ENCODE peak calls at places on chromosomes 12 and 14, in six cellular contexts. L is HepG2, T is SK-N-SH, P is IMR-90, X is GM12878, J is K562. E is an unnamed sample.

GRCh38 chr14:104841730-104842129 is 23.3 kb upstream of the CEP170B start:
- DNase-seq in L (no peak), T (no peak), P (no peak), X (no peak), J (no peak), E (no peak)

GRCh38 chr14:55698051-55698450 is 118.0 kb downstream of the KTN1 start:
- DNase-seq in L (no peak), T (no peak), P (no peak), X (no peak), J (no peak), E (peak; percentile 8)

GRCh38 chr14:94119071-94119470 is 8.5 kb downstream of the IFI27 start:
- DNase-seq in L (no peak), T (no peak), P (no peak), X (no peak), J (no peak), E (no peak)

GRCh38 chr14:45426685-45427282 is 173.8 kb upstream of the MIS18BP1 start:
- DNase-seq in L (peak; percentile 49), T (peak; percentile 10), P (peak; percentile 34), X (peak; percentile 4), J (peak; percentile 16), E (peak; percentile 57)

GRCh38 chr12:62720661-62721330 is 214.2 kb downstream of the PPM1H start:
- DNase-seq in L (no peak), T (no peak), P (peak; percentile 83), X (no peak), J (no peak), E (no peak)

GRCh38 chr14:57871487-57872080 is 5.7 kb upstream of the SLC35F4 start:
- DNase-seq in L (peak; percentile 26), T (peak; percentile 28), P (peak; percentile 28), X (peak; percentile 2), J (peak; percentile 26), E (peak; percentile 21)

GRCh38 chr12:112294793-112295192 is 87.4 kb downstream of the HECTD4 start:
- DNase-seq in L (peak; percentile 18), T (no peak), P (peak; percentile 51), X (no peak), J (peak; percentile 29), E (no peak)

GRCh38 chr12:77324763-77325468 is 259.5 kb upstream of the E2F7 start:
- DNase-seq in L (peak; percentile 33), T (peak; percentile 87), P (peak; percentile 61), X (no peak), J (peak; percentile 61), E (peak; percentile 68)

GRCh38 chr14:51386983-51387730 is 147.1 kb downstream of the TMX1 start:
- DNase-seq in L (no peak), T (no peak), P (no peak), X (no peak), J (no peak), E (no peak)

GRCh38 chr12:93514853-93515252 is 47.5 kb downstream of the MRPL42 start:
- DNase-seq in L (no peak), T (no peak), P (peak; percentile 91), X (no peak), J (no peak), E (no peak)

GRCh38 chr12:93050026-93050747 is 121.1 kb upstream of the EEA1 start:
- DNase-seq in L (no peak), T (no peak), P (peak; percentile 63), X (no peak), J (no peak), E (no peak)

GRCh38 chr14:101200008-101200649 is 296.6 kb upstream of the RTL1 start:
- DNase-seq in L (no peak), T (peak; percentile 6), P (no peak), X (no peak), J (no peak), E (no peak)

GRCh38 chr12:81181701-81182100 is 103.8 kb downstream of the ACSS3 start:
- DNase-seq in L (no peak), T (no peak), P (no peak), X (no peak), J (no peak), E (no peak)

GRCh38 chr12:70758494-70758845 is 121.2 kb upstream of the PTPRB start:
- DNase-seq in L (no peak), T (no peak), P (no peak), X (no peak), J (no peak), E (no peak)

GRCh38 chr12:70251226-70251625 is 8.0 kb downstream of the CNOT2 start:
- DNase-seq in L (no peak), T (no peak), P (no peak), X (no peak), J (peak; percentile 28), E (no peak)

GRCh38 chr12:74365178-74365964 is 172.3 kb upstream of the ATXN7L3B start:
- DNase-seq in L (peak; percentile 21), T (peak; percentile 26), P (peak; percentile 33), X (no peak), J (peak; percentile 61), E (peak; percentile 54)

GRCh38 chr12:74747305-74747704 is 209.7 kb downstream of the ATXN7L3B start:
- DNase-seq in L (no peak), T (no peak), P (peak; percentile 16), X (no peak), J (no peak), E (no peak)

GRCh38 chr14:30507209-30507608 is 51.7 kb upstream of the G2E3 start:
- DNase-seq in L (no peak), T (no peak), P (no peak), X (no peak), J (no peak), E (no peak)

GRCh38 chr14:74737753-74738325 is 24.9 kb downstream of the FCF1 start:
- DNase-seq in L (no peak), T (no peak), P (peak; percentile 50), X (no peak), J (no peak), E (no peak)

GRCh38 chr12:15540469-15540872 is 218.2 kb downstream of the PTPRO start:
- DNase-seq in L (no peak), T (no peak), P (peak; percentile 78), X (no peak), J (no peak), E (no peak)

GRCh38 chr12:119308743-119309456 is 25.6 kb upstream of the CCDC60 start:
- DNase-seq in L (no peak), T (no peak), P (no peak), X (no peak), J (no peak), E (no peak)

GRCh38 chr12:124480469-124481256 is 86.7 kb downstream of the NCOR2 start:
- DNase-seq in L (peak; percentile 71), T (peak; percentile 85), P (peak; percentile 47), X (peak; percentile 84), J (peak; percentile 36), E (peak; percentile 60)

GRCh38 chr12:32756476-32757158 is 920 bp upstream of the YARS2 start:
- DNase-seq in L (no peak), T (peak; percentile 5), P (no peak), X (no peak), J (no peak), E (no peak)

GRCh38 chr12:102300824-102301461 is 103.3 kb upstream of the PMCH start:
- DNase-seq in L (peak; percentile 49), T (peak; percentile 8), P (peak; percentile 73), X (peak; percentile 61), J (peak; percentile 71), E (peak; percentile 12)

DNA sequence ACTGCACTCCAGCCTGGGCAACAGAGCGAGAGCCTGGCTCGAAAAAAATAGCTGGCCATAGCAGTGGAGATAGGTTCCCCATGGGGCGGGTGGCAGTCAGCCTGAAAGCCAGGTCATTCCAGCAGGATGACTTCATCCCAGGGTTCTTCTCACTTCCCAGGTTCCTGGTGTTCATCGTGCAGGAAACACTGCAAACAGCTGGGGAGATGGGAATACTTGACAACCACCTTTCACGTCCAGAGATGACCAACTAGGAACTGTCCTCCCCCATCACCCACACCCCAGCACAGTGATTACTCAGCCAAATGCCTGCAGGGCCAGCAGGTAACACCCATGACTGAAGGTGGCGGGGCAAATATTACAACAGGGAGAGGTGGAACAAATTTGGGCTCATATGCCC is 1.7 kb downstream of the VSIG10 start:
- DNase-seq in L (peak; percentile 39), T (no peak), P (peak; percentile 8), X (no peak), J (no peak), E (peak; percentile 43)
- TF ChIP-seq SMC3 in L (no peak), T (no peak), P (no peak), X (no peak), J (no peak), E (no peak)

DNA sequence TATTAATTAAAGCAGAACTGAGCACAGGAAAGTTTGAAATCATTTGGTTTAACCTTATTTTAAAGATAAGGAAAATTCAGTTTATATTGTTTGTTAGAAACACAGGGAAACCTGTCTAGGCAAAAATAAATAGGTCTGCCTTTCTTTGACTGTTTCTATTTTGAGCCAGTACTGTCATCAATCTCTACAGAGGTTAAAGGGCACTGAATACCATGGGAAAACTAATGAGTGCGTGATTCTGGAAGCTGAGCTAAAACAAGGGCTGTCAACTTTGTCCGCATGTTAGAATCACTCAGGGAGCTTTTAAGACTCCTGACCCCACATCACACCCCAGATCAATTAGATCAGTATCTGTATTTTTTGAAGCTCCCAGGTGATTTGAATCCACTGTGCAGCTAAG is 38.8 kb downstream of the NOPCHAP1 start:
- DNase-seq in L (no peak), T (no peak), P (no peak), X (no peak), J (no peak), E (no peak)
- TF ChIP-seq SMC3 in L (no peak), T (no peak), P (no peak), X (no peak), J (no peak), E (no peak)

GRCh38 chr12:534216-534615 is 74.5 kb downstream of the B4GALNT3 start:
- DNase-seq in L (no peak), T (no peak), P (no peak), X (no peak), J (no peak), E (no peak)

GRCh38 chr12:533718-534117 is 74.0 kb downstream of the B4GALNT3 start:
- DNase-seq in L (no peak), T (no peak), P (no peak), X (no peak), J (no peak), E (no peak)

GRCh38 chr12:531951-532585 is 72.3 kb downstream of the B4GALNT3 start:
- DNase-seq in L (no peak), T (no peak), P (no peak), X (no peak), J (no peak), E (no peak)

GRCh38 chr12:530871-531270 is 71.1 kb downstream of the B4GALNT3 start:
- DNase-seq in L (no peak), T (no peak), P (no peak), X (no peak), J (no peak), E (no peak)

DNA sequence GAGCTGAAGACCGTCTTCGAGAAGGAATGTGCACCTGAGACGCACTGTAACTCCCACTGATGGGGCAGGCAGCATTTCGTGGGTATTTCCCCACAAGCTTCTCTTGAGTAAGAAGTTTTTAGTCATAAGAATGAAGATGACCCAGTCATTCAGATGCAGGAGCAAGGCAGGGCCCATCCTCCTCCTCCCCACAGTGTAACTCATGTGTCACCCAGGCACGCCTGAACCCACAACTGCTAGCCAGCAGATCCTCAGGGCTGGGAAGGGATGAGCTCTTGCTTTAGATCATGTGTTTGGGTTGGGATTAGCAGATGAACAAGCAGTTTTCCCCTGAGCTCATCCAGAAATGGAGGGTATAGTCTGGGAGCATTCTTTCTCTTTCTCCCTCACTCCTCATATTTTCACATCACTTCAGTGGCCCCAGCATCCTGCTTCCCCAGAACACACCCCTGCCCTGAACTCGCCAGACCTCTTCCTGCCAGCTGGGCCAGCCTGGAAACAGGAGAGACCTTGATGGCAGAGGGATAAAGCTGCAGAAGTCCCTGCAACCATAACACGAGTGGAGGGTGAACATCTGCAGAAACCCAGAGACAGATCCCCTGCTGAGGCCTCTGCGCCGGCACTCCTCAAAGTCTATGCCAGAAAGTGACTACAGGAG is 73.3 kb downstream of the B4GALNT3 start:
- DNase-seq in L (no peak), T (no peak), P (peak; percentile 64), X (no peak), J (no peak), E (no peak)
- TF ChIP-seq SMC3 in L (no peak), T (no peak), P (no peak), X (no peak), J (no peak), E (no peak)

GRCh38 chr14:43356984-43357545 is 1150.0 kb downstream of the FSCB start:
- DNase-seq in L (no peak), T (no peak), P (no peak), X (no peak), J (no peak), E (no peak)
- TF ChIP-seq SMC3 in L (no peak), T (no peak), P (no peak), X (no peak), J (no peak), E (no peak)